ENCODE peak calls at places on chromosomes 2 and 18, in four cellular contexts. S is ovary, L is body of pancreas, C is transverse colon. N is an unnamed sample.

GRCh38 chr2:25311866-25312575 is 29.7 kb downstream of the DNMT3A start:
- DNase-seq in S (peak), L (peak), C (no peak), N (no peak)

GRCh38 chr2:131105950-131106801 is 1.0 kb downstream of the PLEKHB2 start:
- DNase-seq in S (no peak), L (peak), C (peak), N (peak)

GRCh38 chr18:21100678-21101077 is 10.9 kb downstream of the ROCK1 start:
- DNase-seq in S (no peak), L (no peak), C (no peak), N (no peak)

GRCh38 chr2:112092286-112093041 is 37.4 kb downstream of the TMEM87B start:
- DNase-seq in S (no peak), L (no peak), C (no peak), N (no peak)

GRCh38 chr2:120440521-120441350 is 94.8 kb downstream of the INHBB start:
- DNase-seq in S (no peak), L (no peak), C (no peak), N (no peak)

GRCh38 chr2:32852821-32853220 is 93.9 kb upstream of the LTBP1 start:
- DNase-seq in S (no peak), L (no peak), C (no peak), N (no peak)

GRCh38 chr2:233965032-233965614 is 48.0 kb downstream of the TRPM8 start:
- DNase-seq in S (no peak), L (no peak), C (no peak), N (no peak)

GRCh38 chr2:163774862-163775261 is 39.1 kb upstream of the FIGN start:
- DNase-seq in S (no peak), L (no peak), C (no peak), N (no peak)

GRCh38 chr2:37928377-37928776 is 3.3 kb downstream of the RMDN2 start:
- DNase-seq in S (no peak), L (no peak), C (no peak), N (no peak)

GRCh38 chr2:56753182-56753581 is 569.4 kb downstream of the CCDC85A start:
- DNase-seq in S (no peak), L (no peak), C (no peak), N (no peak)

GRCh38 chr2:12005886-12006681 is 259.7 kb downstream of the LPIN1 start:
- DNase-seq in S (peak), L (peak), C (peak), N (no peak)
- TF ChIP-seq POLR2A in S (no peak), L (no peak), C (no peak), N (no peak)

GRCh38 chr2:160432633-160433032 is 61.0 kb downstream of the RBMS1 start:
- DNase-seq in S (no peak), L (peak), C (peak), N (no peak)
- TF ChIP-seq CTCF in S (no peak), L (no peak), C (no peak), N (no peak)

GRCh38 chr2:197307236-197307932 is 3.2 kb downstream of the ANKRD44 start:
- DNase-seq in S (no peak), L (no peak), C (no peak), N (no peak)
- TF ChIP-seq POLR2A in S (no peak), L (no peak), C (no peak), N (no peak)

GRCh38 chr18:55448390-55448789 is 139.6 kb downstream of the TCF4 start:
- DNase-seq in S (no peak), L (no peak), C (no peak), N (no peak)

GRCh38 chr18:55453186-55453585 is 134.8 kb downstream of the TCF4 start:
- DNase-seq in S (no peak), L (no peak), C (no peak), N (no peak)

GRCh38 chr18:55455938-55456337 is 132.1 kb downstream of the TCF4 start:
- DNase-seq in S (no peak), L (no peak), C (no peak), N (no peak)

GRCh38 chr18:55449412-55450140 is 138.4 kb downstream of the TCF4 start:
- DNase-seq in S (no peak), L (no peak), C (no peak), N (no peak)

DNA sequence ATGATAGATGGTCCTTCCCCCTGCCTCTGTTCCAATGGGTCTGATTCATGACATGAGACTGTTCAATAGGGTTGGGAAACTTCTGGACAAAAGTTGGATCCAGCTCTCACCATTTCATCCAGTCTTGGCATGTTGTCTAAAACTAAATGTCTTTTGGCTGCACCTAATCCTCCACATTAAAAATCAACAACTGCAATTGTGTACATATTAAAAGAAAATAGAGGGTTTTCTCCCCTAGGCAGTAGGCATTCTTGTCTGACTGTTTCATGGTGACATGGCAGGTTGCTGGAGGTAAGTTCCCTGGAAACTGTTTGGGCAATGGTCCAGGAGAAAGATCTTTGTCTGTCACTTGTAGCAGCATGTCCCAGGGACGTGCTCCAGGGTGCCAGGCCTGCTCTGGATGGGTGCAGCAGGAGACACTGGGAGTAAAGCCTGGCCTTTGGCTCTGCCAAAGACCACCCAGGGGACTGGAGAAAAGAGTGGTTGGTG is 135.8 kb downstream of the TCF4 start:
- DNase-seq in S (no peak), L (no peak), C (no peak), N (no peak)
- TF ChIP-seq CTCF in S (no peak), L (no peak), C (no peak), N (no peak)

N was measured in heart left ventricle.